ENCODE peak calls at places on chromosome 1, in five cellular contexts. One of them, this sample, is unnamed.
A peak's percentile ranks its signal among the peaks of the same experiment; 100 is the strongest.

GRCh38 chr1:29445330-29445729 is 209.0 kb downstream of the PTPRU start:
- DNase-seq in HCT116: no peak
- DNase-seq in neuronal stem cell: no peak
- DNase-seq in mammary epithelial cell: no peak
- DNase-seq in aorta: no peak
- DNase-seq in this sample: no peak

GRCh38 chr1:234686035-234686434 is 76.1 kb upstream of the IRF2BP2 start:
- DNase-seq in HCT116: no peak
- DNase-seq in neuronal stem cell: no peak
- DNase-seq in mammary epithelial cell: no peak
- DNase-seq in aorta: no peak
- DNase-seq in this sample: no peak

GRCh38 chr1:112923234-112923955 is 32.6 kb downstream of the SLC16A1 start:
- DNase-seq in HCT116: no peak
- DNase-seq in neuronal stem cell: no peak
- DNase-seq in mammary epithelial cell: no peak
- DNase-seq in aorta: no peak
- DNase-seq in this sample: no peak

GRCh38 chr1:224481601-224482000 is 47.0 kb upstream of the WDR26 start:
- DNase-seq in HCT116: no peak
- DNase-seq in neuronal stem cell: no peak
- DNase-seq in mammary epithelial cell: no peak
- DNase-seq in aorta: no peak
- DNase-seq in this sample: no peak

GRCh38 chr1:241640149-241640866 is at the start of the genes CHML and OPN3:
- DNase-seq in HCT116: peak; percentile 65
- DNase-seq in neuronal stem cell: peak; percentile 87
- DNase-seq in mammary epithelial cell: peak; percentile 83
- DNase-seq in aorta: peak; percentile 96
- DNase-seq in this sample: peak; percentile 94

GRCh38 chr1:152801333-152801732 is 4.8 kb downstream of the LCE1D start:
- DNase-seq in HCT116: no peak
- DNase-seq in neuronal stem cell: no peak
- DNase-seq in mammary epithelial cell: no peak
- DNase-seq in aorta: no peak
- DNase-seq in this sample: no peak

GRCh38 chr1:90721210-90722194 is 4.4 kb upstream of the BARHL2 start:
- DNase-seq in HCT116: peak; percentile 52
- DNase-seq in neuronal stem cell: no peak
- DNase-seq in mammary epithelial cell: peak; percentile 41
- DNase-seq in aorta: no peak
- DNase-seq in this sample: no peak

GRCh38 chr1:78673120-78673519 is 23.5 kb downstream of the IFI44 start:
- DNase-seq in HCT116: no peak
- DNase-seq in neuronal stem cell: no peak
- DNase-seq in mammary epithelial cell: no peak
- DNase-seq in aorta: no peak
- DNase-seq in this sample: no peak

GRCh38 chr1:24773618-24774017 is 28.4 kb downstream of the CLIC4 start:
- DNase-seq in HCT116: no peak
- DNase-seq in neuronal stem cell: no peak
- DNase-seq in mammary epithelial cell: no peak
- DNase-seq in aorta: no peak
- DNase-seq in this sample: no peak
- H3K4me1 ChIP-seq in HCT116: peaks cover 6% of the 10 kb centered on the region
- H3K4me1 ChIP-seq in neuronal stem cell: peaks cover 3% of the 10 kb centered on the region
- H3K4me1 ChIP-seq in mammary epithelial cell: peaks cover 31% of the 10 kb centered on the region
- H3K4me1 ChIP-seq in aorta: peaks cover 2% of the 10 kb centered on the region
- H3K4me1 ChIP-seq in this sample: no peaks in the 10 kb centered on the region

GRCh38 chr1:12179638-12180121 is 12.9 kb downstream of the TNFRSF1B start:
- DNase-seq in HCT116: no peak
- DNase-seq in neuronal stem cell: no peak
- DNase-seq in mammary epithelial cell: no peak
- DNase-seq in aorta: no peak
- DNase-seq in this sample: no peak
- H3K4me1 ChIP-seq in HCT116: peaks cover 24% of the 10 kb centered on the region
- H3K4me1 ChIP-seq in neuronal stem cell: peaks cover 23% of the 10 kb centered on the region
- H3K4me1 ChIP-seq in mammary epithelial cell: peaks cover 5% of the 10 kb centered on the region
- H3K4me1 ChIP-seq in aorta: no peaks in the 10 kb centered on the region
- H3K4me1 ChIP-seq in this sample: no peaks in the 10 kb centered on the region

GRCh38 chr1:161115132-161115711 is 2.6 kb downstream of the PFDN2 start:
- DNase-seq in HCT116: peak; percentile 95
- DNase-seq in neuronal stem cell: no peak
- DNase-seq in mammary epithelial cell: peak; percentile 99
- DNase-seq in aorta: no peak
- DNase-seq in this sample: no peak
- H3K4me1 ChIP-seq in HCT116: peaks cover 34% of the 10 kb centered on the region
- H3K4me1 ChIP-seq in neuronal stem cell: peaks cover 4% of the 10 kb centered on the region
- H3K4me1 ChIP-seq in mammary epithelial cell: peaks cover 38% of the 10 kb centered on the region
- H3K4me1 ChIP-seq in aorta: no peaks in the 10 kb centered on the region
- H3K4me1 ChIP-seq in this sample: peaks cover 11% of the 10 kb centered on the region

GRCh38 chr1:50981741-50982140 is 11.7 kb downstream of the CDKN2C start:
- DNase-seq in HCT116: no peak
- DNase-seq in neuronal stem cell: no peak
- DNase-seq in mammary epithelial cell: no peak
- DNase-seq in aorta: no peak
- DNase-seq in this sample: no peak
- H3K4me1 ChIP-seq in HCT116: peaks cover 6% of the 10 kb centered on the region
- H3K4me1 ChIP-seq in neuronal stem cell: no peaks in the 10 kb centered on the region
- H3K4me1 ChIP-seq in mammary epithelial cell: peaks cover 16% of the 10 kb centered on the region
- H3K4me1 ChIP-seq in aorta: no peaks in the 10 kb centered on the region
- H3K4me1 ChIP-seq in this sample: no peaks in the 10 kb centered on the region